ENCODE peak calls at places on chromosomes 16 and 17, in four cellular contexts. B is A549, F is IMR-90, K is heart left ventricle. Q is an unnamed sample.
A peak's percentile ranks its signal among the peaks of the same experiment; 100 is the strongest.

GRCh38 chr16:57084257-57084770 is 8.1 kb upstream of the CPNE2 start:
- DNase-seq in B (peak; percentile 81), F (peak; percentile 68), K (peak; percentile 71), Q (peak; percentile 87)

GRCh38 chr17:16255481-16255901 is 38.5 kb downstream of the PIGL start:
- DNase-seq in B (no peak), F (peak; percentile 28), K (peak; percentile 48), Q (no peak)

GRCh38 chr17:73743802-73744201 is 99.6 kb upstream of the SDK2 start:
- DNase-seq in B (no peak), F (no peak), K (no peak), Q (no peak)

GRCh38 chr17:56680676-56681075 is 87.2 kb downstream of the NOG start:
- DNase-seq in B (no peak), F (no peak), K (no peak), Q (no peak)

GRCh38 chr17:81684442-81684911 is 666 bp downstream of the HGS start:
- DNase-seq in B (no peak), F (peak; percentile 88), K (no peak), Q (peak; percentile 41)

GRCh38 chr17:78798695-78799559 is 16.9 kb upstream of the CYTH1 start:
- DNase-seq in B (peak; percentile 45), F (peak; percentile 13), K (no peak), Q (peak; percentile 47)

GRCh38 chr17:74954665-74955421 is 17.7 kb downstream of the HID1 start:
- DNase-seq in B (no peak), F (no peak), K (no peak), Q (no peak)

GRCh38 chr16:11308493-11309283 is 27.6 kb upstream of the PRM1 start:
- DNase-seq in B (no peak), F (no peak), K (no peak), Q (no peak)

GRCh38 chr16:89383095-89384003 is 107.0 kb downstream of the ANKRD11 start:
- DNase-seq in B (peak; percentile 34), F (peak; percentile 47), K (peak; percentile 52), Q (no peak)

GRCh38 chr16:30351001-30351441 is 4.1 kb downstream of the CD2BP2 start:
- DNase-seq in B (no peak), F (no peak), K (no peak), Q (no peak)

GRCh38 chr16:30353438-30354129 is 1.5 kb downstream of the CD2BP2 start:
- DNase-seq in B (no peak), F (no peak), K (no peak), Q (no peak)

GRCh38 chr16:30351586-30352419 is 3.3 kb downstream of the CD2BP2 start:
- DNase-seq in B (peak; percentile 60), F (peak; percentile 90), K (peak; percentile 75), Q (no peak)

GRCh38 chr16:30354423-30355143 is 525 bp downstream of the CD2BP2 start:
- DNase-seq in B (no peak), F (peak; percentile 16), K (no peak), Q (no peak)

DNA sequence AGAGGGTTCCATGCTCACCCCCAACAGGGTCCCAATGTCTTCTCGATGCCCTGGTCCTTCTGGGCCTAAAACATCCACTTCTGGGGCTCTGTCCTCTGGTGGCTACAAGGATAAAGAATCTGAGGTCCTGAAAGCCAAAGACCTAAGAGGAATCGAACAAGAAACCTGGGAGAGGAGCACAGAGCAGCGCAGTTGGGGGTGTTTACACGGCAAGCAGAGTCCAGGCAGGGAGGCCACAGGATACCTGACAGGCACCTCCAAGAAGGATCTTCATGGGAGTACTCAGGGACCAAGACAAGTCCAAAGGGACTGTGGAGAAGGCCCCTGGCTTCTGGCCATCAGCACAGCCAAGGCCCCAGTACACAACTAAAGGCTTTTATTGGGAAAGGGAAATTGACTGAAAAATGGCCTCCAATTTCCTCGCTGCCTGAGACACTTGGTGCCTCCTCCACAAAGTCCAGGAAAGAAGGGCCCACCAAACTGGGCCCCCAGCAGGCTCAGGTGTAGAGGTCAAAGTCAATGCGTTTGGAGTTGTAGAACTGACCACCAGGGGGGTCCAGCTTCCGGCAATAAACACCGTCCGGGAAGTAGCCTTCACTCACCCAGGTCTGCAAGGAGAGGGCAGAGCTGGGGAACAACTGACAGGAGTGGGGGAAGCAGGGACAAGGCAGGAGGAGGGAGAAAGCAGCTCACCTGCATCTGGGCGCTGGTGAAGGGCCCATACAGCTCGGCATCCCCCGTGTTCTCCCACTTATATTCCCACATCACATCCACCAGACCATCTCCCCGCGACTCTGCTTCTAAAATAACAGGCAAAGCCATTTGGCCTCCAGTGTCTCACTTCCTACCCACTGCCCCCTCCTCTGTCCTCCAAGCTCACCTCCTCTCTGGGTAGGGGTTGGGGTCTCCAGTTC is 2.4 kb downstream of the CD2BP2 start:
- DNase-seq in B (no peak), F (no peak), K (no peak), Q (no peak)
- TF ChIP-seq CTCF in B (no peak), F (peak; percentile 8), K (no peak), Q (no peak)

DNA sequence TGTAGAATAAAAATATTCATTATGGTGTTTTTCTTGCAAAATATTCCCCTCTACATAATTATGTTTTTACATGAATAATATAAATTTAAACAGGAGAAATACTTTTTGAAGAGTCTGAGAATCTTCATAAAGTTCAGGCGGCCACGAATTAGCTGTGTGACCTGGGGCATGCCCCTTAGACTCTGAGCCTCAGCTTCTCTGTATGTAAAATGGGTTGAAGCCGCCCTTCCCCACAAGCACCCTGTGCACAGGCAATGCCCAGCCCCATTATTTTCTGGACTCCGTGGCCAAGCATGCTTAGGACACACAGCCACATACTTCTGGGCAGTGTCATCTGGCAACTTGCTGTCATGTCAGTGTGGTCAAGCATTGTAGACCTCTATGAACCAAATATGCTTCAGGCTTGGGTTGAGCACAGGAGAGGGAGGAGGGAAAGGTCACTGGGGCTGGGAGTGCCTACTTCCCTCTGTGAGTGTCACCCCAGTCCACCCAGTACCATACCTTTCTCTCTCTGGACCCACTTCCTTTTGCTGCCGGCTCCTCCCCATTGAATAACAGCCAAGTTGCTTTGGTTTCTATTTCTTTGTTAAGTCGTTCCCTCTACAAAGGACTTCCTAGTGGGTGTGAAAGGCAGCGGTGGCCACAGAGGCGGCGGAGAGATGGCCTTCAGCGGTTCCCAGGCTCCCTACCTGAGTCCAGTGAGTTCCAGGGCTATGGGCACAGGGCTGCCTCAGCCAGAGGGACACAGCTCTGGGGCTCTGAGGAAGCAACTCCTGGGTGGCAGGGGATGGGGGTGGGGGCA is at the start of gene LGALS9:
- DNase-seq in B (no peak), F (peak; percentile 38), K (peak; percentile 37), Q (no peak)
- H3K4me3 ChIP-seq in B (no peak within 1 kb of the TSS), F (no peak within 1 kb of the TSS), K (peak within 1 kb of the TSS; percentile 41), Q (no peak within 1 kb of the TSS)

GRCh38 chr17:77328823-77329740 is 188.3 kb downstream of the SEC14L1 start:
- DNase-seq in B (no peak), F (no peak), K (peak; percentile 4), Q (no peak)
- H3K27ac ChIP-seq in B (peak overlapping the region; percentile 35), F (no peak overlapping the region), K (no peak overlapping the region), Q (no peak overlapping the region)

GRCh38 chr16:1428511-1428910 is 2.4 kb upstream of the PERCC1 start:
- DNase-seq in B (peak; percentile 57), F (no peak), K (no peak), Q (no peak)
- TF ChIP-seq CTCF in B (peak; percentile 45), F (peak; percentile 30), K (peak; percentile 48), Q (peak; percentile 59)

GRCh38 chr17:30556374-30557332 is 79.4 kb downstream of the GOSR1 start:
- DNase-seq in B (no peak), F (no peak), K (no peak), Q (no peak)

GRCh38 chr17:30554839-30555751 is 77.9 kb downstream of the GOSR1 start:
- DNase-seq in B (peak; percentile 55), F (peak; percentile 15), K (no peak), Q (no peak)

GRCh38 chr17:30555942-30556341 is 78.7 kb downstream of the GOSR1 start:
- DNase-seq in B (no peak), F (no peak), K (no peak), Q (no peak)

GRCh38 chr17:30558313-30559195 is 81.3 kb downstream of the GOSR1 start:
- DNase-seq in B (no peak), F (no peak), K (no peak), Q (no peak)

GRCh38 chr17:30559656-30560055 is 82.4 kb downstream of the GOSR1 start:
- DNase-seq in B (no peak), F (no peak), K (no peak), Q (no peak)
- H3K4me3 ChIP-seq in B (no peak overlapping the region), F (no peak overlapping the region), K (no peak overlapping the region), Q (no peak overlapping the region)

DNA sequence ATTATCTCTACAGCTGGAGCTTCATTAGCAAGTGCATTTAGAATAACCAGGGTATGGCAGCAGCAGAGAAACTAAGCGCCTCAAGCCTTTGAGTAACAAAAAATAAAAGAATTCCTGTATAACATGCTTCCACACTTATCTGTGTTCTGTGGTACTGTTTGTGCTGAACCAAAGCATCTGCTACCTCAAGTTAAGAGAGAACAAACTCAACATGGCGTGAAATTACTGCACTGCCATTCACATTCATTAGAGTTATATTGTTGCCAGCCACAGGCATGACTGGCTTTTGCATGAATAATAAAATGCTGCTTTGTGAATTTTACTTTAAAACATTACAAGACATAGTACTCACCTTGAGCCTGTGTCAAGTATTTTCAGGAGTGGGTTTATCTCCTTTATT is 76.6 kb downstream of the NLK start:
- DNase-seq in B (no peak), F (no peak), K (no peak), Q (no peak)
- H3K27ac ChIP-seq in B (no peak overlapping the region), F (no peak overlapping the region), K (no peak overlapping the region), Q (peak overlapping the region; percentile 27)

DNA sequence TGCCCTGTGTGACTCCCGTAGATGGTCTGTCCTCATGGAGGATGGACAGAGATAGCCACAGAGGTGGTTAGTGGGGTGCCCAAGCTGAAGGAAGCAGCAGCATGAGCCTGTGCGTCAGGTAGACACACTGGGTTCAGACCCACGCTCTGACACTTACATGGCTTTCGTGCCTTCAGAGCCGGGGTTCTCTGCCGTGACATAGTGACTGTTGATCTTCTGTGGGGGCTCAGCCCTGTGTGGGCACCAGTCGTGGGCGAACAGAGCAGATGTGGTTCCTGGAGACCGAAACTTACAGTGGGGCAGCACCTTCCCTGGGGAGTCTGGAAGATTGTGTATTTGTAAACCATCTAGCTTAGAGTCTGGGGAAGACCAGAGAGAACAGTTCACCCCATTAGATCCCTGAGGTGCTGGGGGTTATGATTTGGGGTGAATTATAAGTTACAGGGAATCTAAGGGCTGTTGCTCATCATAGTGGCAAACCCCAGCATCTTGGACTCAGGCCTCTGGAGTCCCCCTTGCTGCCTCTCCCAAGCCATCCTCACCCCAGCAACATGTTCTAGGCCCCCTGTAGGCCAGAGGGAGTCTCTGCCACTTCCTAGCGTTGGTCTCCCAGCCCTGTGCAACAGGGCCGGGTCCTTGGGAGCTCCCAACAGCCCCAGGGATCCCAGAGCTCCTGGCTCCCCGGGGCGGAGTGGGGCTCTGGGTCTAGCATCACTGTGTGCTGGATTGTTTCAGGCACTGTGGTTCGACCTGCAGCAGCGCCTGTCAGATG is 28.6 kb downstream of the NECAB2 start:
- DNase-seq in B (no peak), F (no peak), K (no peak), Q (peak; percentile 33)
- TF ChIP-seq CTCF in B (no peak), F (no peak), K (no peak), Q (peak; percentile 46)

Q was measured in A673.